ENCODE peak calls at places on chromosomes 6 and 20, in six cellular contexts. U is AG04449, P is epithelial cell of esophagus, Y is AG04450, W is lung, A is lower leg skin. X is an unnamed sample.

GRCh38 chr6:13794184-13794583 is 20.2 kb downstream of the MCUR1 start:
- DNase-seq in U (peak; percentile 40), A (no peak), W (no peak), Y (peak; percentile 4), P (peak; percentile 64), X (peak; percentile 71)

GRCh38 chr6:111237757-111238260 is 150.5 kb downstream of the SLC16A10 start:
- DNase-seq in W (no peak), Y (no peak), P (no peak), A (no peak), U (no peak), X (no peak)

GRCh38 chr20:5845686-5846651 is 95.8 kb downstream of the SHLD1 start:
- DNase-seq in U (no peak), A (no peak), P (no peak), W (no peak), Y (no peak), X (peak; percentile 72)

GRCh38 chr20:288956-289692 is 1.4 kb downstream of the C20orf96 start:
- DNase-seq in Y (no peak), P (no peak), A (no peak), W (no peak), U (no peak), X (no peak)

GRCh38 chr20:45822863-45823262 is 4.2 kb downstream of the TNNC2 start:
- DNase-seq in U (no peak), W (no peak), P (peak; percentile 72), Y (no peak), A (no peak), X (no peak)

GRCh38 chr6:50699086-50699886 is 14.0 kb upstream of the TFAP2D start:
- DNase-seq in Y (no peak), U (no peak), A (no peak), P (peak; percentile 5), W (no peak), X (no peak)

GRCh38 chr6:34441526-34441925 is 15.7 kb upstream of the RPS10 start:
- DNase-seq in U (no peak), P (no peak), W (no peak), A (no peak), Y (no peak), X (no peak)

GRCh38 chr20:431012-431904 is 23.2 kb downstream of the RBCK1 start:
- DNase-seq in Y (peak; percentile 23), A (no peak), W (peak; percentile 58), U (no peak), P (peak; percentile 81), X (peak; percentile 71)

GRCh38 chr6:47075168-47075567 is 33.0 kb upstream of the ADGRF1 start:
- DNase-seq in Y (no peak), P (no peak), U (no peak), W (no peak), A (no peak), X (no peak)

GRCh38 chr6:30752164-30752927 is 8.0 kb upstream of the IER3 start:
- DNase-seq in Y (peak; percentile 99), U (peak; percentile 100), P (peak; percentile 100), W (peak; percentile 94), A (peak; percentile 96), X (no peak)

GRCh38 chr20:54091120-54091480 is 20.7 kb upstream of the BCAS1 start:
- DNase-seq in W (no peak), P (no peak), A (no peak), U (no peak), Y (no peak), X (no peak)
- TF ChIP-seq CTCF in W (no peak), P (no peak), A (no peak), U (no peak), Y (no peak), X (no peak)

DNA sequence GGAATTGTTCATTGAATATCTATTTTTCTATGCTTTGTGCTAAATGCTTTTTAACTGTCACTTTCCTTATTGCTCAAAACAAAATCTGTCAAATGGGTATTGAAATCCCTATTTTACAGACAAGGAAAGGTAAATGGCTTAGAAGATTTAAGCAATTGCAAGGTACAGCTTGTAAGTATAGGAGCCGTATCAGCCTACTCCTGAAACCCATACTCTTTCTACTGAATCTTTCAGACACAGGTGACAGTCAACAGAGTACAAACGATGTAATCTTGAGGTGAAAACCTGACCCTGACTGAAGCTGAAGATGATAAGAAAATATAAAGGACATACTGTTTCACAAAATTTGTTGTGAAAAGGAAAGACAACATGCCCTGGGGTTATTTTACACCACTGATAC is 7.0 kb upstream of the COX7A2 start:
- DNase-seq in P (no peak), A (no peak), W (no peak), Y (no peak), U (no peak), X (no peak)
- H3K4me3 ChIP-seq in P (no peak overlapping the region), A (no peak overlapping the region), W (no peak overlapping the region), Y (no peak overlapping the region), U (no peak overlapping the region), X (no peak overlapping the region)

GRCh38 chr6:103273048-103273447 is 1586.7 kb downstream of the HACE1 start:
- DNase-seq in W (no peak), A (no peak), Y (no peak), P (peak; percentile 48), U (no peak), X (no peak)
- TF ChIP-seq CTCF in W (no peak), A (no peak), Y (no peak), P (peak; percentile 42), U (no peak), X (no peak)

DNA sequence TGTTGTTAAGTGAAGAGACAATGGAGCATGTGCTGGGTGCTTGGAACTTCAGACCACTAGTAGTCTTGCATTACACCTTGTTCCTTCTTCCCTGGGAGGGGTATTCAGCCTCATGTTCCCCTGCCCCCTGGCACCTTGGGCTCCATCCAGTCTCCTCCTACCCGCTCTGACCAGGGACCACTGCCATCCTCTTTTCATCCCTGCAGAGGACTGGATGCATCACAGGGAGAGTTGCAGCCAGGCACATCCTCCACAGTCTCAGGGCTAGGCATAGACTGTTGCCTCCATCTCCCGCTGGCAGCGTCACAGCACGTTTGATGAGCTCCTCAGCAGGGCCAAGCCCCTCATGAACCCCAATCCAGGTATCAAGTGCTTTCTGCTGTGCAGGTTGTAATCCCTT is 1.3 kb upstream of the TAAR8 start:
- DNase-seq in W (no peak), Y (no peak), P (no peak), U (no peak), A (no peak), X (no peak)
- H3K4me3 ChIP-seq in W (no peak overlapping the region), Y (no peak overlapping the region), P (no peak overlapping the region), U (no peak overlapping the region), A (no peak overlapping the region), X (no peak overlapping the region)

GRCh38 chr6:152229330-152229729 is 407.8 kb downstream of the SYNE1 start:
- DNase-seq in A (no peak), U (no peak), Y (no peak), W (no peak), P (no peak), X (no peak)

GRCh38 chr6:152233547-152234320 is 403.4 kb downstream of the SYNE1 start:
- DNase-seq in W (no peak), A (no peak), P (no peak), U (no peak), Y (no peak), X (no peak)

GRCh38 chr6:152236370-152237097 is 400.6 kb downstream of the SYNE1 start:
- DNase-seq in Y (no peak), A (no peak), U (no peak), P (no peak), W (no peak), X (no peak)

DNA sequence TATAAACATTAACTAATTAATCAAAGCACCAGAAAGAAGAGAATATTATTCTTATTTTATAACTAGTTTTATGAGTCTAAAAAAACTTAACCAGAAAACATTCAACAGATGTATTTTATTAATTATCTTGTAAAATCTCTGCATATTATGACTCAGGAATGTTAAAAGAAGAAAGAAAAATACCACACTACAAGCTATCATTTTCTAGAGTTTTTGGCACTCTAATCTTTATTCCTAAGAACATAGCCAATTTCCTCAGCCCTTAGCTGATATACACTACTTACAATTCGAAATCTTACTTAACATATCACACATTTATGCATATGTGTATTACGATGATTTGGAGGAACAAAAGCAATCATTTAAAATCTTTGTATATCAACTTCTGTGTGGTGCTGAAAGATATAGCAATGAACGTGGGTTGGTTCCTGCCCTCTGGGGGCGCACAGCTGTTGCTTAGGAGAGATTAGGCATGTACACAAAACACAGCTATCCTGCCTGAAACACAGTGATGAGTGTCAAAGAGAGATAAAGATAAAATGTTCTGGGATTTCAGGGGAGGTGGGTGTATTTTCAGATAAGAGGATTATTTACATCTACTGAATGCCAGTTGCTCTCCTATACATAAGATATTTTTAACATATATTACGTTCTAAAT is 404.5 kb downstream of the SYNE1 start:
- DNase-seq in A (no peak), W (no peak), U (no peak), P (no peak), Y (no peak), X (no peak)
- TF ChIP-seq CTCF in A (no peak), W (no peak), U (peak; percentile 22), P (no peak), Y (peak; percentile 36), X (no peak)

X was measured in GM12865.